ENCODE peak calls at places on chromosomes 6 and 20, in nine cellular contexts. Z is BE2C, C is WERI-Rb-1, B is right atrium auricular region, O is brain microvascular endothelial cell, A is SJSA1, K is left ventricle myocardium inferior, R is foreskin fibroblast, Q is body of pancreas. G is an unnamed sample.

GRCh38 chr6:165205632-165206031 is 103.8 kb downstream of the C6orf118 start:
- DNase-seq in Z (no peak), C (no peak), B (no peak), O (no peak), A (no peak), K (no peak), R (no peak), Q (no peak), G (no peak)

GRCh38 chr20:24906806-24907205 is 42.3 kb upstream of the CST7 start:
- DNase-seq in Z (no peak), C (no peak), B (no peak), O (no peak), A (no peak), K (no peak), R (no peak), Q (no peak), G (no peak)

GRCh38 chr20:62539208-62539607 is 63.4 kb upstream of the GATA5 start:
- DNase-seq in Z (no peak), C (no peak), B (no peak), O (no peak), A (no peak), K (no peak), R (no peak), Q (no peak), G (no peak)

GRCh38 chr20:53578492-53579222 is 15.0 kb downstream of the ZNF217 start:
- DNase-seq in Z (peak), C (peak), B (peak), O (peak), A (peak), K (no peak), R (peak), Q (peak), G (no peak)

GRCh38 chr6:137821486-137821885 is 45.6 kb upstream of the TNFAIP3 start:
- DNase-seq in Z (no peak), C (no peak), B (no peak), O (no peak), A (no peak), K (no peak), R (no peak), Q (no peak), G (no peak)

GRCh38 chr6:92826633-92827032 is 592.7 kb downstream of the EPHA7 start:
- DNase-seq in Z (no peak), C (no peak), B (no peak), O (no peak), A (no peak), K (no peak), R (no peak), Q (no peak), G (no peak)

GRCh38 chr20:8291873-8292272 is 159.8 kb downstream of the PLCB1 start:
- DNase-seq in Z (no peak), C (no peak), B (no peak), O (peak), A (no peak), K (no peak), R (peak), Q (no peak), G (no peak)

GRCh38 chr6:83594936-83595335 is 82.6 kb downstream of the PRSS35 start:
- DNase-seq in Z (no peak), C (no peak), B (no peak), O (no peak), A (no peak), K (no peak), R (no peak), Q (no peak), G (no peak)

GRCh38 chr6:113120214-113120576 is 737.0 kb upstream of the MARCKS start:
- DNase-seq in Z (no peak), C (no peak), B (no peak), O (peak), A (peak), K (no peak), R (peak), Q (peak), G (no peak)

GRCh38 chr6:11493979-11494378 is 43.6 kb upstream of the TMEM170B start:
- DNase-seq in Z (no peak), C (no peak), B (no peak), O (no peak), A (no peak), K (no peak), R (no peak), Q (no peak), G (no peak)

GRCh38 chr6:52328303-52328662 is 33.7 kb upstream of the PAQR8 start:
- DNase-seq in Z (no peak), C (no peak), B (no peak), O (no peak), A (no peak), K (no peak), R (no peak), Q (no peak), G (no peak)

GRCh38 chr20:3727333-3728035 is 5.0 kb upstream of the HSPA12B start:
- DNase-seq in Z (no peak), C (no peak), B (no peak), O (no peak), A (no peak), K (no peak), R (peak), Q (no peak), G (no peak)

GRCh38 chr6:159490298-159490937 is 202.6 kb downstream of the SOD2 start:
- DNase-seq in Z (no peak), C (no peak), B (peak), O (no peak), A (no peak), K (no peak), R (no peak), Q (peak), G (no peak)

GRCh38 chr6:136962661-136963060 is 40.6 kb downstream of the SLC35D3 start:
- DNase-seq in Z (peak), C (peak), B (no peak), O (no peak), A (no peak), K (peak), R (no peak), Q (peak), G (no peak)

GRCh38 chr6:14729186-14729871 is 516.5 kb upstream of the JARID2 start:
- DNase-seq in Z (no peak), C (no peak), B (no peak), O (no peak), A (no peak), K (no peak), R (no peak), Q (no peak), G (no peak)

GRCh38 chr6:32825966-32826365 is 9.2 kb upstream of the HLA-DOB start:
- DNase-seq in Z (no peak), C (no peak), B (no peak), O (peak), A (no peak), K (no peak), R (peak), Q (peak), G (no peak)

DNA sequence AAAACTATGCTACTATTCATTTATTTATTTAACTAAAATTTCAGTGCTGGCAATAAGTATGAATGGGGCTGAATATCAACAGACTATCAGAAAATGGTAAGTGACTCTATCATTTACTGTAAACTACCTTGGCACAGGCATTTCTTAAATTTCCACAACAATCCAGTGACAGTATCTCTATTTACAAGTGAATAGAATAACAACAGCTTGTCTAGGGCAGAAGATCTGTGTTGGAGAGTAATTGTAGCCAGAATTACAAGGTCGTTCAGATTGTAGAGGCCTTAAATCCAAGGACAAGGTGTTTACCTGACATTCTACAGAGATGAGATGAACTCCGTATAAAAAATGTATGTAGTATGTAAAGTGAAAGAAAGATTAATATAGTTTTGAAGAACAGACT is 193.8 kb upstream of the SIM1 start:
- DNase-seq in Z (no peak), C (no peak), B (no peak), O (no peak), A (no peak), K (no peak), R (no peak), Q (no peak), G (no peak)
- H3K4me3 ChIP-seq in Z (no peak), C (no peak), B (no peak), O (no peak), A (no peak), K (no peak), R (no peak), Q (no peak), G (no peak)

GRCh38 chr20:22460231-22460630 is 124.1 kb downstream of the FOXA2 start:
- DNase-seq in Z (no peak), C (no peak), B (no peak), O (no peak), A (no peak), K (no peak), R (no peak), Q (no peak), G (no peak)

GRCh38 chr20:22462975-22463914 is 121.1 kb downstream of the FOXA2 start:
- DNase-seq in Z (no peak), C (no peak), B (no peak), O (no peak), A (no peak), K (no peak), R (no peak), Q (no peak), G (no peak)

GRCh38 chr20:22460803-22461202 is 123.6 kb downstream of the FOXA2 start:
- DNase-seq in Z (no peak), C (no peak), B (no peak), O (no peak), A (no peak), K (no peak), R (no peak), Q (no peak), G (no peak)

GRCh38 chr20:22456109-22456508 is 128.3 kb downstream of the FOXA2 start:
- DNase-seq in Z (no peak), C (no peak), B (no peak), O (no peak), A (no peak), K (no peak), R (no peak), Q (no peak), G (no peak)

GRCh38 chr20:22459754-22460153 is 124.6 kb downstream of the FOXA2 start:
- DNase-seq in Z (no peak), C (no peak), B (no peak), O (no peak), A (no peak), K (no peak), R (no peak), Q (no peak), G (no peak)
- H3K4me3 ChIP-seq in Z (no peak), C (no peak), B (no peak), O (no peak), A (no peak), K (no peak), R (no peak), Q (no peak), G (no peak)

GRCh38 chr6:155227076-155227475 is 36.7 kb upstream of the CLDN20 start:
- DNase-seq in Z (no peak), C (no peak), B (no peak), O (no peak), A (no peak), K (no peak), R (no peak), Q (no peak), G (no peak)

GRCh38 chr6:155234167-155234566 is 29.6 kb upstream of the CLDN20 start:
- DNase-seq in Z (no peak), C (no peak), B (no peak), O (no peak), A (no peak), K (no peak), R (no peak), Q (no peak), G (no peak)

GRCh38 chr6:155224618-155225017 is 39.2 kb upstream of the CLDN20 start:
- DNase-seq in Z (no peak), C (no peak), B (no peak), O (no peak), A (no peak), K (no peak), R (no peak), Q (no peak), G (no peak)

GRCh38 chr6:155224031-155224451 is 39.8 kb upstream of the CLDN20 start:
- DNase-seq in Z (no peak), C (no peak), B (no peak), O (peak), A (peak), K (no peak), R (peak), Q (no peak), G (no peak)

DNA sequence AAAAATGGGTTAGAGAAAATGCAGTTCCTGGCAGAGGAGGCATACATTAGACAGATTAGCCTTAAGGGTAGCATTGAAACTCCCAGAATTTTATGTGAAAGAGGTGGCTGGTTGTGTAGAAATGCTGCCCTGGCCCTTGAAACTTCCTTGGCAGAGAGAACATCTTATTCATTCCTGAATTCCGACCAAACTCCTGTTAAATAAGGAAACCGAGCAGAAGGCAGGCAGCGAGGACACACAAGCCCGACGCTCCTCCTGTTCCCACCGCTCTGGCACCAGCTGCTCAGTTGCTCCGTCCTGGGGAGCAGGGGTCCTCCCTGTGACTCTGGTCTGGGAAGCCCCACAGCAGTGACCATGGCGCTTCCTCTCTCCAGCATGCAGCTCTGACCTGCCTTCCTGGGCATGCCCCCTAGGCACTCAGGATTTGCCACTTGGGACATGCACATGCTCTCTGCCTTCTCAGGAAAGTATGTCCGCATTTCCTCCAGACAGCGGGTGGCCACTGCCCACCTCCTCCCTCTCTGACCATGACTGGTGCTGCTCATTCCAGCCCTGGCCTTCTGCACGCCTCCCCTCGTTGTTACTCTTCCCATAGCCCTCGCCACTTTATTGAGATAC is 35.2 kb upstream of the CLDN20 start:
- DNase-seq in Z (no peak), C (no peak), B (no peak), O (no peak), A (no peak), K (no peak), R (no peak), Q (no peak), G (no peak)
- H3K4me3 ChIP-seq in Z (no peak), C (no peak), B (no peak), O (no peak), A (no peak), K (no peak), R (no peak), Q (no peak), G (no peak)

GRCh38 chr20:1490643-1491042 is 577 bp downstream of the SIRPB2 start:
- DNase-seq in Z (no peak), C (no peak), B (no peak), O (no peak), A (no peak), K (no peak), R (no peak), Q (no peak), G (no peak)
- H3K4me3 ChIP-seq in Z (no peak), C (no peak), B (no peak), O (no peak), A (no peak), K (peak), R (no peak), Q (no peak), G (no peak)

GRCh38 chr6:166498228-166498627 is 88.2 kb downstream of the RAMACL start:
- DNase-seq in Z (no peak), C (no peak), B (no peak), O (no peak), A (no peak), K (no peak), R (no peak), Q (no peak), G (no peak)
- H3K4me3 ChIP-seq in Z (no peak), C (no peak), B (no peak), O (no peak), A (no peak), K (no peak), R (no peak), Q (no peak), G (no peak)

DNA sequence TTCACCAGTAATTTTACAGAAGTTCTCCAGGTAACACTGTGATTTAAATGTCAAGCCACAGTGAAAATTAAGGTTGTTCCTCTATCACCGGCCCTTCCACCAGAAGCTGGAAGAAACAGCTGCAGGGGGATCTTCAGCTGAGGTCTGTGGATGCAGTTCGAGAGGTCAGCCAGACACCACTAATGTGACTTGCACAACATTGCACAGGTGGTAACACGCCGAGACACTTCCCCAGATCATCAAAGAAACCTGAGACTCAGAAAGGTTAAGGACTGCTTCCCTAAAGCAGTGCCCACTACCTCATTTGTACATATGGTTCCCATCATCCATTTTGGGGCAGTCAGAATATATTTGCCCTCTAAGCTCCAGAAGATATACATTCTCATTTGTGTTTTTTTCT is 8.1 kb upstream of the SERPINB9 start:
- DNase-seq in Z (no peak), C (no peak), B (no peak), O (no peak), A (no peak), K (no peak), R (no peak), Q (no peak), G (no peak)
- H3K4me3 ChIP-seq in Z (no peak), C (no peak), B (no peak), O (no peak), A (no peak), K (no peak), R (no peak), Q (no peak), G (no peak)

G was measured in RWPE2.